ENCODE peak calls at places on chromosomes 16 and 17, in nine cellular contexts. W, X, J, Y, Q, L, G, C and D are unnamed samples.

GRCh38 chr17:29369831-29370735 is 20.1 kb upstream of the TAOK1 start:
- DNase-seq in C (peak; percentile 65), J (peak; percentile 21), L (peak; percentile 72), X (peak; percentile 57), Q (no peak), G (peak; percentile 80), Y (no peak), W (peak; percentile 57), D (peak; percentile 75)

GRCh38 chr17:78534492-78535284 is 42.5 kb downstream of the DNAH17 start:
- DNase-seq in Y (no peak), Q (peak; percentile 85), C (peak; percentile 66), W (no peak), G (no peak), X (no peak), L (no peak), J (no peak), D (peak; percentile 50)

GRCh38 chr16:3645504-3646347 is 8.8 kb upstream of the DNASE1 start:
- DNase-seq in C (no peak), W (no peak), J (no peak), Q (no peak), G (no peak), X (no peak), Y (no peak), L (no peak), D (peak; percentile 47)

GRCh38 chr16:4578961-4579530 is 22.9 kb downstream of the C16orf96 start:
- DNase-seq in L (no peak), X (no peak), C (peak; percentile 77), G (no peak), Q (no peak), J (no peak), W (no peak), Y (no peak), D (no peak)

GRCh38 chr16:88084881-88085280 is 133.6 kb downstream of the BANP start:
- DNase-seq in L (no peak), X (no peak), G (no peak), Q (no peak), C (no peak), W (no peak), Y (no peak), J (no peak), D (no peak)

GRCh38 chr17:73820686-73821448 is 176.6 kb upstream of the SDK2 start:
- DNase-seq in G (no peak), X (no peak), Q (no peak), J (no peak), C (no peak), L (no peak), W (no peak), Y (no peak), D (no peak)

GRCh38 chr16:168424-168823 is 2.6 kb downstream of the HBM start:
- DNase-seq in C (no peak), X (no peak), L (no peak), W (no peak), J (no peak), G (no peak), Y (no peak), Q (no peak), D (no peak)

GRCh38 chr16:28301154-28301553 is 8.8 kb downstream of the SBK1 start:
- DNase-seq in X (no peak), J (no peak), W (no peak), C (no peak), Y (no peak), Q (no peak), L (no peak), G (no peak), D (no peak)

GRCh38 chr16:12546918-12547607 is 256.6 kb downstream of the CPPED1 start:
- DNase-seq in C (no peak), G (peak; percentile 0), W (no peak), X (no peak), J (no peak), Q (no peak), L (no peak), Y (peak; percentile 47), D (no peak)

GRCh38 chr17:38419508-38419981 is 8.7 kb upstream of the ARHGAP23 start:
- DNase-seq in L (no peak), G (no peak), C (no peak), J (no peak), X (no peak), Q (no peak), W (no peak), Y (no peak), D (no peak)

GRCh38 chr17:41451154-41451728 is 10.5 kb upstream of the KRT38 start:
- DNase-seq in C (no peak), W (no peak), J (no peak), Y (no peak), L (no peak), Q (no peak), G (no peak), X (no peak), D (no peak)

GRCh38 chr16:81088836-81089235 is 7.4 kb downstream of the GCSH start:
- DNase-seq in Q (no peak), G (no peak), Y (no peak), J (no peak), C (no peak), X (no peak), L (no peak), W (no peak), D (no peak)

GRCh38 chr17:50128441-50129302 is 1.3 kb downstream of the SAMD14 start:
- DNase-seq in C (no peak), G (no peak), X (no peak), Q (no peak), J (no peak), Y (no peak), L (no peak), W (no peak), D (no peak)

GRCh38 chr17:50908860-50909764 is 43.0 kb upstream of the TOB1 start:
- DNase-seq in C (peak; percentile 75), J (no peak), X (peak; percentile 77), W (no peak), Y (no peak), Q (peak; percentile 83), L (peak; percentile 64), G (no peak), D (peak; percentile 79)

GRCh38 chr17:18225562-18226283 is at the start of gene LLGL1:
- DNase-seq in G (peak; percentile 1), C (no peak), W (no peak), X (peak; percentile 14), Y (no peak), Q (no peak), L (no peak), J (no peak), D (no peak)

GRCh38 chr17:1865252-1866037 is 35.6 kb downstream of the RPA1 start:
- DNase-seq in G (peak; percentile 31), W (peak; percentile 1), Y (peak; percentile 27), J (peak; percentile 12), L (peak; percentile 63), X (peak; percentile 64), Q (peak; percentile 57), C (no peak), D (peak; percentile 78)